ENCODE peak calls at places on chromosomes 11 and 22, in four cellular contexts. G is Caco-2, W is prostate gland, A is psoas muscle. C is an unnamed sample.

GRCh38 chr11:100550910-100551309 is 136.2 kb upstream of the ARHGAP42 start:
- DNase-seq in G (no peak), W (no peak), A (no peak), C (no peak)

GRCh38 chr22:49608228-49608627 is 219.4 kb downstream of the BRD1 start:
- DNase-seq in G (peak; percentile 15), W (no peak), A (no peak), C (no peak)

GRCh38 chr11:73193251-73194033 is 24.6 kb upstream of the P2RY2 start:
- DNase-seq in G (peak; percentile 36), W (no peak), A (no peak), C (no peak)

GRCh38 chr11:70545626-70545945 is 147.3 kb downstream of the CTTN start:
- DNase-seq in G (no peak), W (no peak), A (no peak), C (no peak)

GRCh38 chr11:83677730-83678129 is 391.6 kb upstream of the CCDC90B start:
- DNase-seq in G (no peak), W (no peak), A (no peak), C (no peak)

GRCh38 chr22:37196539-37197450 is 8.7 kb upstream of the C1QTNF6 start:
- DNase-seq in G (peak; percentile 69), W (peak; percentile 69), A (peak; percentile 88), C (peak; percentile 93)

GRCh38 chr11:85791326-85791990 is 19.5 kb downstream of the SYTL2 start:
- DNase-seq in G (no peak), W (no peak), A (no peak), C (no peak)

GRCh38 chr11:69588270-69588669 is 52.7 kb upstream of the CCND1 start:
- DNase-seq in G (no peak), W (no peak), A (no peak), C (no peak)

GRCh38 chr22:49233507-49234100 is 594.1 kb downstream of the BRD1 start:
- DNase-seq in G (no peak), W (no peak), A (no peak), C (peak; percentile 33)

GRCh38 chr22:45903355-45904149 is 73.4 kb downstream of the WNT7B start:
- DNase-seq in G (no peak), W (peak; percentile 26), A (no peak), C (no peak)

GRCh38 chr22:19619144-19620009 is 94.9 kb upstream of the SEPTIN5 start:
- DNase-seq in G (no peak), W (no peak), A (no peak), C (no peak)

GRCh38 chr22:46063861-46064235 is 86.5 kb upstream of the PPARA start:
- DNase-seq in G (peak; percentile 9), W (peak; percentile 61), A (no peak), C (peak; percentile 66)

GRCh38 chr11:110075087-110075821 is 17.9 kb upstream of the ZC3H12C start:
- DNase-seq in G (no peak), W (no peak), A (no peak), C (no peak)

GRCh38 chr11:130465259-130465658 is 16.8 kb downstream of the ADAMTS15 start:
- DNase-seq in G (no peak), W (no peak), A (no peak), C (no peak)

GRCh38 chr11:31387379-31387778 is 17.7 kb downstream of the DNAJC24 start:
- DNase-seq in G (peak; percentile 41), W (no peak), A (no peak), C (no peak)

GRCh38 chr11:100574894-100575769 is 112.0 kb upstream of the ARHGAP42 start:
- DNase-seq in G (no peak), W (no peak), A (no peak), C (no peak)

GRCh38 chr11:35179466-35180135 is 40.6 kb downstream of the CD44 start:
- DNase-seq in G (no peak), W (no peak), A (no peak), C (no peak)

GRCh38 chr11:102097175-102097574 is 13.1 kb upstream of the YAP1 start:
- DNase-seq in G (no peak), W (no peak), A (no peak), C (no peak)

GRCh38 chr11:2300290-2300935 is 1.3 kb downstream of the C11orf21 start:
- DNase-seq in G (peak; percentile 37), W (no peak), A (no peak), C (no peak)

GRCh38 chr11:117815262-117815803 is 9.2 kb downstream of the FXYD2 start:
- DNase-seq in G (no peak), W (no peak), A (no peak), C (no peak)

GRCh38 chr22:50641696-50642607 is 14.0 kb upstream of the ARSA start:
- DNase-seq in G (no peak), W (no peak), A (no peak), C (no peak)

GRCh38 chr11:125315088-125315740 is 150.7 kb downstream of the PKNOX2 start:
- DNase-seq in G (peak; percentile 31), W (no peak), A (peak; percentile 52), C (no peak)

GRCh38 chr22:50443801-50444625 is 30.8 kb downstream of the SBF1 start:
- DNase-seq in G (no peak), W (no peak), A (peak; percentile 14), C (no peak)

GRCh38 chr11:11137339-11137738 is 215.7 kb downstream of the CSNK2A3 start:
- DNase-seq in G (no peak), W (no peak), A (no peak), C (no peak)

GRCh38 chr11:75867778-75868374 is 52.9 kb downstream of the UVRAG start:
- DNase-seq in G (no peak), W (peak; percentile 53), A (no peak), C (no peak)

GRCh38 chr22:37195921-37196320 is 7.9 kb upstream of the C1QTNF6 start:
- DNase-seq in G (no peak), W (no peak), A (no peak), C (peak; percentile 17)

GRCh38 chr11:45089251-45089650 is 57.2 kb upstream of the PRDM11 start:
- DNase-seq in G (no peak), W (no peak), A (peak; percentile 87), C (peak; percentile 96)

GRCh38 chr22:36540867-36541642 is 12.1 kb upstream of the EIF3D start:
- DNase-seq in G (no peak), W (no peak), A (no peak), C (no peak)

GRCh38 chr11:76652989-76653673 is 17.4 kb downstream of the LRRC32 start:
- DNase-seq in G (peak; percentile 32), W (no peak), A (no peak), C (peak; percentile 68)

DNA sequence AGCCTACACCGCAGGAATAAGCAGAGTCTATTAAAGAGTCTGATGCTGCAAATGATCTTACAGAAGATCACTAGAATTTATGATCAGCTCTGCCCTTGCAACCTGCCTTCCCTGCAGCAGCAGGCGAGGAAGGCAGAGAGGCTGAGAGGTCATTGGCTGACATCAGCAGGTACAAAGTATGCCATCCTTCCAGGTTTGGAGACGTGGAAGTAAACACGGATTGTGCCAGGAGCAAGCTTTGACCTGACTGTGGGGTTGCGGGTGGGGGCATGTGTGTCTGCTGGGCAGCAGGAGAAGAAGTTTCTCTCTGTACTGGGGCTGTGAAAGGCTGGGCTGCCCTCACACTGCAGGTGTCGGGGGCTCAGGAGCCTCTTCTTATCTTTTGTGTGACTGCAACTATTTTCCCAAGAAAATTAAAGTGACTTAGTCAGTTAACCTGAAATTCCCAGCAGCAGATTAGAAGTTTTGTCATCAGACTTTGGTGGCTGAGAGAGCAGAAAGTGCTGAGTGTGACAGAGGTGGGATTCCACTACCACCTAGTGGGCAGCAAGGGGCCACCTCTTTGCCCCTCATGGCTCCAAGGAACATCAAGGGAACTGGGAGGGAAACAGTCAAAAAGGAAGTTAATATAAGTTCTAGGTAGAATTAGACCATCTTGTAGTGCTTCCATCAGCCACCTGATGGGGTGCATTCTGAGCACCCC is 565.9 kb downstream of the ETS1 start:
- DNase-seq in G (no peak), W (peak; percentile 32), A (no peak), C (no peak)
- TF ChIP-seq CTCF in G (peak; percentile 57), W (no peak), A (peak; percentile 14), C (no peak)

GRCh38 chr11:104490182-104490581 is 326.2 kb upstream of the PDGFD start:
- DNase-seq in G (no peak), W (no peak), A (no peak), C (no peak)

GRCh38 chr11:104484784-104485554 is 321.0 kb upstream of the PDGFD start:
- DNase-seq in G (no peak), W (no peak), A (no peak), C (no peak)

GRCh38 chr11:104487035-104487775 is 323.3 kb upstream of the PDGFD start:
- DNase-seq in G (no peak), W (no peak), A (no peak), C (no peak)
- H3K9me3 ChIP-seq in G (peaks cover 15% of the 10 kb centered on the region), W (no peaks in the 10 kb centered on the region), A (peaks cover 16% of the 10 kb centered on the region), C (no peaks in the 10 kb centered on the region)

GRCh38 chr11:20337526-20338154 is 25.9 kb upstream of the HTATIP2 start:
- DNase-seq in G (no peak), W (no peak), A (no peak), C (no peak)
- TF ChIP-seq CTCF in G (peak; percentile 63), W (no peak), A (peak; percentile 30), C (peak; percentile 20)

GRCh38 chr11:58771458-58771855 is 39.7 kb upstream of the GLYAT start:
- DNase-seq in G (no peak), W (no peak), A (no peak), C (no peak)

GRCh38 chr11:58768137-58768536 is 36.4 kb upstream of the GLYAT start:
- DNase-seq in G (no peak), W (no peak), A (no peak), C (no peak)

GRCh38 chr11:58769308-58769707 is 37.6 kb upstream of the GLYAT start:
- DNase-seq in G (no peak), W (no peak), A (no peak), C (no peak)

GRCh38 chr11:58770627-58771457 is 39.1 kb upstream of the GLYAT start:
- DNase-seq in G (no peak), W (no peak), A (no peak), C (no peak)

DNA sequence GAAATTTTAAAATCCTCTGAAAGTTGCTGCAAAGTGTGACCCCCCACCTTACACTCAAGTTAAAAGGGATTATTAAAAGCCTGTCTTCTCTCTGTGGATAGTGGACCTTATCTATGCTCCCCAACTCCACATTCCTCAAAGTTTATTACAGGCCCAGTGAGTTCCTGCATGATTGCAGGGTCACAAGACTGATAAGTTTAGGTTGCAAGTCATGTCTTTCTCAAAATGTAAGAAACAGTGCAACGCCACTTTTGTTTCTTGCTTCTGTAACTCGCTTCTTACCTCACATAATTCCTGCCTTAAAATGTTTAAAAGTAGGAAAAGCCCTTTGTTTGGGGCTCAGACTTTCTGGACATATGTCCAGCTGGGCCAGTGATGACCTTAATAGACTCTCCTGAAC is 38.4 kb upstream of the GLYAT start:
- DNase-seq in G (no peak), W (no peak), A (no peak), C (no peak)
- H3K9me3 ChIP-seq in G (peaks cover 22% of the 10 kb centered on the region), W (no peaks in the 10 kb centered on the region), A (no peaks in the 10 kb centered on the region), C (no peaks in the 10 kb centered on the region)